ENCODE peak calls at places on chromosome 21, in four cellular contexts. C is prostate gland, X is body of pancreas, V is NB4. U is an unnamed sample.

GRCh38 chr21:24895885-24896734 is 711.2 kb downstream of the MRPL39 start:
- DNase-seq in V (peak), C (peak), X (no peak), U (no peak)

GRCh38 chr21:27631471-27631870 is 664.6 kb upstream of the ADAMTS5 start:
- DNase-seq in X (no peak), V (no peak), C (no peak), U (no peak)

GRCh38 chr21:38820471-38821239 is 14.9 kb downstream of the ETS2 start:
- DNase-seq in C (no peak), V (peak), X (no peak), U (peak)

GRCh38 chr21:36171327-36171726 is 14.7 kb downstream of the DOP1B start:
- DNase-seq in V (no peak), C (no peak), X (no peak), U (no peak)

GRCh38 chr21:26506951-26507350 is 66.1 kb downstream of the CYYR1 start:
- DNase-seq in X (no peak), C (no peak), V (no peak), U (no peak)

GRCh38 chr21:14366998-14367397 is 15.9 kb downstream of the HSPA13 start:
- DNase-seq in C (no peak), V (peak), X (no peak), U (no peak)

GRCh38 chr21:31554511-31555022 is 104.9 kb upstream of the SOD1 start:
- DNase-seq in C (no peak), X (no peak), V (no peak), U (no peak)

GRCh38 chr21:32101206-32101763 is 177.6 kb downstream of the MIS18A start:
- DNase-seq in C (no peak), V (no peak), X (no peak), U (no peak)

GRCh38 chr21:23812485-23812884 is 1794.8 kb downstream of the MRPL39 start:
- DNase-seq in V (no peak), X (no peak), C (no peak), U (no peak)

GRCh38 chr21:18155508-18156193 is 89.0 kb upstream of the CHODL start:
- DNase-seq in V (no peak), X (no peak), C (no peak), U (no peak)

GRCh38 chr21:15141236-15141970 is 76.6 kb upstream of the NRIP1 start:
- DNase-seq in X (peak), C (no peak), V (no peak), U (peak)

GRCh38 chr21:39014751-39015150 is 168.5 kb downstream of the PSMG1 start:
- DNase-seq in X (no peak), V (peak), C (no peak), U (no peak)

GRCh38 chr21:25557170-25557569 is 50.1 kb downstream of the MRPL39 start:
- DNase-seq in C (no peak), V (peak), X (no peak), U (no peak)

GRCh38 chr21:33332143-33332542 is 7.4 kb downstream of the IFNAR1 start:
- DNase-seq in V (no peak), C (no peak), X (no peak), U (no peak)

GRCh38 chr21:34367320-34367935 is 3.6 kb downstream of the KCNE2 start:
- DNase-seq in X (peak), V (peak), C (peak), U (no peak)
- TF ChIP-seq CTCF in X (peak), V (peak), C (peak), U (peak)

GRCh38 chr21:41425954-41426655 is at the start of gene MX1:
- DNase-seq in C (peak), X (peak), V (no peak), U (peak)
- TF ChIP-seq POLR2A in C (peak), X (peak), V (no peak), U (peak)

DNA sequence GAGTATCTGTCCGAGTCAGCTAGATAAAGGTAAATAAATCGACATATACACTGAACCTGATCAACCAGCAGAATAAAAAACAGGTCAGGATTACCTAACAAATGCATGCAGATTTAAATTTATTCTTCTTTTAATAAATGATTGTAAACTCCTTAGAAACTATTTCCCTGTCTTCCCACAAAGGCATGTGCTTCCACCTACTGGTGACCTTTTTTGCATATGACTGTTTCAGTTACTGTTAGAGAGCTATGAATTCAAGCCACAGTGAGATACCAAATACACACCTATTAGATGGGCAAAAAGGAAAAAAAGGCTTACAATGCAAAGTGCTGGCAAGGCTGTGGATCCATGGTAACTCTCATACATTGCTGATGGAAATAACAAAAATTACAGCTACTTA is 957.4 kb upstream of the NCAM2 start:
- DNase-seq in X (no peak), V (peak), C (no peak), U (no peak)
- TF ChIP-seq CTCF in X (peak), V (peak), C (no peak), U (no peak)

DNA sequence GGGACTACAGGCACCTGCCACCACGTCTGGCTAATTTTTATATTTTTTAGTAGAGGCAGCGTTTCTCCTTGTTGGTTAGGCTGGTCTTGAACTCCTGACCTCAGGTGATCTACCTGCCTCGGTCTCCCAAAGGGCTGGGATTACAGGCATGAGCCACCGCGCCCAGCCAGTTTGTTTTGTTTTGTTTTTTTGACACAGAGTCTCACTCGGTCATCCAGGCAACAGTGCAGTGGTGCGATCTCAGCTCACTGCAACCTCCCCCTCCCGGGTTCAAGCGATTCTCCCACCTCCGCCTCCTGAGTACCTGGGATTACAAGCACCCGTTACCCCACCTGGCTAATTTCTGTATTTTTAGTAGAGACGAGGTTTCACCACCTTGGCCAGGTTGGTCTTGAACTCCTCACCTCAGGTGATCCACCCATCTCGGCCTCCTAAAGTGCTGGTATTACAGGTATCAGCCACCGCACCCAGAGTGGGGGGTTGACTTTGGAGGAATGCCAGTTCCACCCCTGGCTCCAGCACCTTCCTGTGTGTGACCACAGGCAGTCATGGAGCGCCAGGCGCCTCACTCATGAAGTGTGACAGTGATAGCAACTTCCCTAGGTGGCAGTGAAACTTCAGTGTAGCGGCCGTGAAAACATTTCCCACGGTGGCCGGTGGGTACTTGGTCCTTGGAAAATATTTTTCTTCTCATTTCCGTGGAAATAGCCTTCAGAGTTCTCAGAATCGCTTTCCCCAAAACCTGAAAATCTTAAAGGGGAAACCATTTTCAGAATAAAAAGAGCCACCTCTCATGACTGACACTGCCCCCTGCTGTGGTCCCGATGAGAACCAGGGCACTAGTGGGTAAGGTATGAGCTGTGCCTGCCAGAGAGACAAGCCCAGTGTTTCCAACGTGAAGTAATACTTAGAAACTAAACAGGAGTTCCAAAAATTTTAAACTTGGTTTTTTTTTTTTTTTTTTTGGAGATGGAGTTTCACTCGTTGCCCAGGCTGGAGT is 48.6 kb downstream of the WDR4 start:
- DNase-seq in C (no peak), X (no peak), V (peak), U (peak)
- TF ChIP-seq POLR2A in C (no peak), X (no peak), V (no peak), U (no peak)

GRCh38 chr21:42409366-42409765 is 5.7 kb downstream of the UBASH3A start:
- DNase-seq in V (no peak), X (no peak), C (no peak), U (peak)

GRCh38 chr21:42413093-42413492 is 9.4 kb downstream of the UBASH3A start:
- DNase-seq in V (no peak), C (no peak), X (no peak), U (no peak)

GRCh38 chr21:42412636-42412933 is 8.9 kb downstream of the UBASH3A start:
- DNase-seq in C (no peak), V (no peak), X (no peak), U (no peak)

GRCh38 chr21:42411891-42412635 is 8.4 kb downstream of the UBASH3A start:
- DNase-seq in C (no peak), X (no peak), V (no peak), U (no peak)

GRCh38 chr21:42411197-42411869 is 7.6 kb downstream of the UBASH3A start:
- DNase-seq in V (no peak), C (no peak), X (no peak), U (no peak)
- TF ChIP-seq CTCF in V (peak), C (no peak), X (no peak), U (no peak)

DNA sequence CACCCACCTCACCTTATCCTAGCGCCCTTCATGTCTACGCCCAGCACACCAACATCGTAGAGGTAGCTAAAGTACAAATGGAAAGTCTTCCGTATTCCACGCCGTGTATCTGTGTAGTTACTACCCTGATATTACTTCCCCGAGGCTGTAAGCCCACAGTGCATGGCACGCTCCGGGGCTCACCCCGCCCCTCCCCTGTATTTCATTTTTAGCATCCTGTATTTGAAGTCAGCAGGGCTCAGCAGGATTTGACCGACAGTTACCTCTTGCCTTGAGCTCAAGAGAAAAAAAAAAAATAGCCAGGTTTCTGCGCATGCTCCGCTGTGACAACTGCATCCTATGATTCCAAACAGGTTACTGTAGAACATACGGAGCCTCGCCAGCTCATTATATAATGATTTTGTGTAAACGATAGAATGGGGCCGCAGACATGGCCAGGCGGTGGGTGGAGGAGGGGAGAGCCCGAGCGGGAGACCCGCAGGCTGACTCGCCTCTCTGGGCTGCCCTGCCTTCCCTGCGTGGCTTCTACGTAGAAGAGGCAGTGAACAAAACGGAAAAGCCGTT is 1.3 kb downstream of the ABCG1 start:
- DNase-seq in X (peak), V (no peak), C (peak), U (peak)
- TF ChIP-seq POLR2A in X (peak), V (no peak), C (peak), U (peak)

GRCh38 chr21:29332461-29333354 is 34.0 kb downstream of the BACH1 start:
- DNase-seq in X (no peak), V (no peak), C (no peak), U (no peak)

GRCh38 chr21:29338256-29338655 is 39.5 kb downstream of the BACH1 start:
- DNase-seq in C (no peak), X (no peak), V (no peak), U (no peak)

GRCh38 chr21:29333355-29333746 is 34.6 kb downstream of the BACH1 start:
- DNase-seq in C (no peak), V (no peak), X (no peak), U (no peak)

GRCh38 chr21:29334717-29335428 is 36.2 kb downstream of the BACH1 start:
- DNase-seq in V (peak), X (no peak), C (no peak), U (no peak)

GRCh38 chr21:29335720-29336119 is 37.0 kb downstream of the BACH1 start:
- DNase-seq in X (no peak), V (peak), C (no peak), U (no peak)
- TF ChIP-seq CTCF in X (no peak), V (peak), C (no peak), U (no peak)

DNA sequence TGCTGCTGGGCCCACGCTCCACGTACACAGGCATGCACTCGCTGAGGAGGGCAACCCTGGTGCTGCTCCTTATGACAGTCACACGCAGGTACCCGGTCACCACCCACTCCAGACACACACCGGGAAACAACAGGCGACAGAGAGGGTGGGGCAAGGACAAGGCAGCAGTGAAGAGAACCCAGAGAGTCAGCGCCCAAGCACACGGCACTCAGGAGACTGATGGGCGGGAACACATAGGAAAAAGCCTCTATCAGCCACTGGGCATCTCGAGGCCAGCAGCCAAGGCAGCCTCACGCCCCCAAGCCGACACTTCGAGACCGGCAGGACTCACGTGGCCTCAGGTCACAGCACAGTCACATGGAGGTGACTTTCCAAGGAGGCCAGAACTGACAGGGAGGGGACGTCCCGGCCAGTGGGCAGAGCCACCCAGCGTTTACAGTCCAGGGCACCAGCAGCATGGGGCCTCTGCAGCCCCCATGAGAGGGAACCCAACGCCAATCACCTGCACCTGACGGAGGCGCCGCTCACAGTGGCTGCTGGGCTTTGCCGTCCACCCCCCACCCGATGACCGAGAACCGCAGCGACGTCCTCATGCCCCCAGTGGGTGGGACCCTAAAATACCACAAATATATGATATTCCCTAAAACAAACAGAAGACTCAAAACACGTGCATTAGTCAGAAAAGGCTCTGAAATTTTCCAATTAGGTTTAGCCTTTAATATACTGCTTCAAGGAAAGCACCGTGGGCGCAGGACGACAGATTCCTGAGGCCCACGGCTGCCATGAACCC is 19.7 kb downstream of the PTTG1IP start:
- DNase-seq in C (no peak), X (no peak), V (no peak), U (no peak)
- TF ChIP-seq POLR2A in C (no peak), X (no peak), V (no peak), U (no peak)

GRCh38 chr21:16304189-16304588 is 574.4 kb downstream of the USP25 start:
- DNase-seq in X (no peak), C (no peak), V (no peak), U (no peak)

GRCh38 chr21:16304700-16305099 is 574.9 kb downstream of the USP25 start:
- DNase-seq in X (no peak), C (no peak), V (no peak), U (no peak)

GRCh38 chr21:16308269-16308668 is 578.5 kb downstream of the USP25 start:
- DNase-seq in C (no peak), V (no peak), X (no peak), U (no peak)

GRCh38 chr21:16307256-16307655 is 577.5 kb downstream of the USP25 start:
- DNase-seq in V (no peak), X (no peak), C (no peak), U (no peak)

GRCh38 chr21:16305686-16306085 is 575.9 kb downstream of the USP25 start:
- DNase-seq in V (no peak), C (no peak), X (no peak), U (no peak)
- TF ChIP-seq CTCF in V (no peak), C (no peak), X (no peak), U (no peak)

GRCh38 chr21:46316708-46317324 is 6.9 kb downstream of the C21orf58 start:
- DNase-seq in X (no peak), V (no peak), C (no peak), U (no peak)

GRCh38 chr21:46320331-46320801 is 3.3 kb downstream of the C21orf58 start:
- DNase-seq in C (no peak), X (no peak), V (no peak), U (no peak)

GRCh38 chr21:46319192-46319591 is 4.5 kb downstream of the C21orf58 start:
- DNase-seq in V (no peak), C (no peak), X (no peak), U (no peak)

GRCh38 chr21:46317710-46318463 is 5.8 kb downstream of the C21orf58 start:
- DNase-seq in V (no peak), C (no peak), X (peak), U (no peak)

DNA sequence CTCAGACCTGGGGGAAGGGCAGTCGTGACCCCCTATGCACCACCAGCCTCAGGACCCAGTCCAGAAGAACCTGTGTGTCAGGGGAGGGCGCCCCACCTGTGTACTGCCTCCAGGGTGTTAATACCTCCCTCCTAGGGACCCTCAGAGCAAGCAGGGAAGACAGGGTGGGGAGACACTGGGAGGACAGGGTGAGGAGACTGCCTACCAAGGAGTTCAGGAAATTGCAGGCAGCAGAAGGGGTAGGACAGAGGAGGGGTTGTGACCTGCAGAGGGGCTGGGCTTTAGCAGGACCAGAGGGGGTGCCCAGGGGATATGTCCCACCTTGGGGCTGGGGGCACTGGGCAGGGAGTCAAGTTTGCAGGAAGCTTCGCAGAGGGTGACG is 5.2 kb downstream of the C21orf58 start:
- DNase-seq in V (no peak), C (no peak), X (no peak), U (no peak)
- TF ChIP-seq POLR2A in V (no peak), C (no peak), X (no peak), U (no peak)

U was measured in right lobe of liver.